ENCODE peak calls at places on chromosome 17, in seven cellular contexts. B is D341Med, P is ACHN, J is mucosa of gallbladder, T is skeletal muscle cell, D is AG09319, O is NCI-H2171 treated with DMSO at 0.1 percent for 48 hours. F is an unnamed sample.

GRCh38 chr17:62008294-62008693 is 56.8 kb downstream of the MED13 start:
- DNase-seq in P (no peak), T (no peak), D (no peak), J (no peak), O (no peak), B (no peak), F (no peak)

GRCh38 chr17:43368740-43369506 is 29.9 kb upstream of the ARL4D start:
- DNase-seq in B (peak), O (peak), J (peak), P (peak), D (peak), T (no peak), F (peak)

GRCh38 chr17:79626156-79626890 is 15.5 kb upstream of the RBFOX3 start:
- DNase-seq in D (no peak), T (no peak), P (no peak), O (no peak), J (no peak), B (peak), F (no peak)

GRCh38 chr17:56976941-56977570 is 875 bp upstream of the SCPEP1 start:
- DNase-seq in P (no peak), J (no peak), O (no peak), T (no peak), D (no peak), B (no peak), F (no peak)

GRCh38 chr17:49822829-49823228 is 25.0 kb downstream of the TAC4 start:
- DNase-seq in O (no peak), D (peak), J (peak), T (peak), B (no peak), P (no peak), F (no peak)

GRCh38 chr17:17414316-17414937 is 62.4 kb upstream of the MED9 start:
- DNase-seq in O (no peak), P (no peak), T (peak), D (peak), B (no peak), J (no peak), F (no peak)

GRCh38 chr17:43791589-43791988 is 11.4 kb downstream of the CFAP97D1 start:
- DNase-seq in B (peak), P (peak), O (peak), T (no peak), J (no peak), D (no peak), F (no peak)

GRCh38 chr17:35314415-35315216 is 58.8 kb downstream of the SLFN11 start:
- DNase-seq in P (no peak), B (peak), D (no peak), O (no peak), J (no peak), T (no peak), F (no peak)

GRCh38 chr17:78394209-78394608 is 15.8 kb downstream of the PGS1 start:
- DNase-seq in J (peak), P (no peak), D (no peak), B (no peak), O (no peak), T (no peak), F (no peak)

GRCh38 chr17:6831662-6832263 is at the start of gene TEKT1:
- DNase-seq in O (no peak), B (peak), D (peak), T (peak), J (peak), P (no peak), F (peak)

GRCh38 chr17:78419970-78420820 is 41.7 kb downstream of the PGS1 start:
- DNase-seq in D (no peak), T (no peak), O (no peak), P (no peak), B (no peak), J (no peak), F (no peak)

GRCh38 chr17:1868090-1868489 is 38.3 kb downstream of the RPA1 start:
- DNase-seq in D (no peak), J (no peak), O (peak), T (no peak), P (no peak), B (no peak), F (no peak)

GRCh38 chr17:2484876-2485275 is 26.8 kb downstream of the METTL16 start:
- DNase-seq in B (peak), J (no peak), O (peak), D (no peak), T (no peak), P (no peak), F (no peak)

GRCh38 chr17:72011561-72011960 is 109.3 kb upstream of the SOX9 start:
- DNase-seq in J (no peak), O (no peak), B (no peak), P (no peak), T (no peak), D (no peak), F (no peak)

GRCh38 chr17:75110307-75110937 is 653 bp downstream of the ARMC7 start:
- DNase-seq in J (no peak), T (no peak), D (no peak), P (peak), O (no peak), B (no peak), F (no peak)

GRCh38 chr17:43916385-43916784 is 9.0 kb upstream of the MPP2 start:
- DNase-seq in B (no peak), D (no peak), P (no peak), T (no peak), O (no peak), J (no peak), F (no peak)